ENCODE peak calls at places on chromosomes 1 and 21, in eight cellular contexts. One of them, this sample, is unnamed.
A peak's percentile ranks its signal among the peaks of the same experiment; 100 is the strongest.

GRCh38 chr1:220904861-220905260 is 25.6 kb downstream of the HLX start:
- DNase-seq in NCI-H1105 treated with DMSO at 0.1 percent for 48 hours: no peak
- DNase-seq in stimulated activated CD8-positive, alpha-beta memory T cell treated with anti-CD3 and anti-CD28 coated beads, Interleukin-4, amount 100 ng/mL, for 4 hours: no peak
- DNase-seq in heart right ventricle: no peak
- DNase-seq in T-helper 2 cell: no peak
- DNase-seq in left ventricle myocardium inferior: no peak
- DNase-seq in IMR-90: no peak
- DNase-seq in A549: no peak
- DNase-seq in this sample: no peak

GRCh38 chr1:44454704-44455103 is 49.6 kb downstream of the RNF220 start:
- DNase-seq in NCI-H1105 treated with DMSO at 0.1 percent for 48 hours: no peak
- DNase-seq in stimulated activated CD8-positive, alpha-beta memory T cell treated with anti-CD3 and anti-CD28 coated beads, Interleukin-4, amount 100 ng/mL, for 4 hours: no peak
- DNase-seq in heart right ventricle: no peak
- DNase-seq in T-helper 2 cell: no peak
- DNase-seq in left ventricle myocardium inferior: no peak
- DNase-seq in IMR-90: no peak
- DNase-seq in A549: no peak
- DNase-seq in this sample: no peak

GRCh38 chr1:55179177-55179835 is 35.9 kb downstream of the USP24 start:
- DNase-seq in NCI-H1105 treated with DMSO at 0.1 percent for 48 hours: no peak
- DNase-seq in stimulated activated CD8-positive, alpha-beta memory T cell treated with anti-CD3 and anti-CD28 coated beads, Interleukin-4, amount 100 ng/mL, for 4 hours: no peak
- DNase-seq in heart right ventricle: no peak
- DNase-seq in T-helper 2 cell: no peak
- DNase-seq in left ventricle myocardium inferior: no peak
- DNase-seq in IMR-90: peak; percentile 13
- DNase-seq in A549: no peak
- DNase-seq in this sample: no peak

GRCh38 chr1:155968670-155969069 is 9.7 kb downstream of the ARHGEF2 start:
- DNase-seq in NCI-H1105 treated with DMSO at 0.1 percent for 48 hours: peak; percentile 70
- DNase-seq in stimulated activated CD8-positive, alpha-beta memory T cell treated with anti-CD3 and anti-CD28 coated beads, Interleukin-4, amount 100 ng/mL, for 4 hours: no peak
- DNase-seq in heart right ventricle: peak; percentile 42
- DNase-seq in T-helper 2 cell: no peak
- DNase-seq in left ventricle myocardium inferior: peak; percentile 58
- DNase-seq in IMR-90: peak; percentile 72
- DNase-seq in A549: no peak
- DNase-seq in this sample: no peak

GRCh38 chr1:150798509-150798908 is 9.6 kb downstream of the CTSK start:
- DNase-seq in NCI-H1105 treated with DMSO at 0.1 percent for 48 hours: peak; percentile 87
- DNase-seq in stimulated activated CD8-positive, alpha-beta memory T cell treated with anti-CD3 and anti-CD28 coated beads, Interleukin-4, amount 100 ng/mL, for 4 hours: no peak
- DNase-seq in heart right ventricle: no peak
- DNase-seq in T-helper 2 cell: no peak
- DNase-seq in left ventricle myocardium inferior: no peak
- DNase-seq in IMR-90: peak; percentile 46
- DNase-seq in A549: no peak
- DNase-seq in this sample: no peak

GRCh38 chr1:43558346-43558841 is 27.7 kb downstream of the PTPRF start:
- DNase-seq in NCI-H1105 treated with DMSO at 0.1 percent for 48 hours: peak; percentile 76
- DNase-seq in stimulated activated CD8-positive, alpha-beta memory T cell treated with anti-CD3 and anti-CD28 coated beads, Interleukin-4, amount 100 ng/mL, for 4 hours: no peak
- DNase-seq in heart right ventricle: no peak
- DNase-seq in T-helper 2 cell: no peak
- DNase-seq in left ventricle myocardium inferior: no peak
- DNase-seq in IMR-90: peak; percentile 42
- DNase-seq in A549: no peak
- DNase-seq in this sample: no peak

GRCh38 chr1:92495392-92496066 is 8.8 kb upstream of the GFI1 start:
- DNase-seq in NCI-H1105 treated with DMSO at 0.1 percent for 48 hours: no peak
- DNase-seq in stimulated activated CD8-positive, alpha-beta memory T cell treated with anti-CD3 and anti-CD28 coated beads, Interleukin-4, amount 100 ng/mL, for 4 hours: no peak
- DNase-seq in heart right ventricle: no peak
- DNase-seq in T-helper 2 cell: no peak
- DNase-seq in left ventricle myocardium inferior: no peak
- DNase-seq in IMR-90: no peak
- DNase-seq in A549: no peak
- DNase-seq in this sample: no peak

GRCh38 chr1:65108025-65108692 is 39.8 kb upstream of the AK4 start:
- DNase-seq in NCI-H1105 treated with DMSO at 0.1 percent for 48 hours: no peak
- DNase-seq in stimulated activated CD8-positive, alpha-beta memory T cell treated with anti-CD3 and anti-CD28 coated beads, Interleukin-4, amount 100 ng/mL, for 4 hours: no peak
- DNase-seq in heart right ventricle: no peak
- DNase-seq in T-helper 2 cell: no peak
- DNase-seq in left ventricle myocardium inferior: no peak
- DNase-seq in IMR-90: no peak
- DNase-seq in A549: no peak
- DNase-seq in this sample: no peak

GRCh38 chr1:16145988-16146887 is 9.6 kb downstream of the EPHA2 start:
- DNase-seq in NCI-H1105 treated with DMSO at 0.1 percent for 48 hours: peak; percentile 14
- DNase-seq in stimulated activated CD8-positive, alpha-beta memory T cell treated with anti-CD3 and anti-CD28 coated beads, Interleukin-4, amount 100 ng/mL, for 4 hours: no peak
- DNase-seq in heart right ventricle: peak; percentile 84
- DNase-seq in T-helper 2 cell: no peak
- DNase-seq in left ventricle myocardium inferior: peak; percentile 86
- DNase-seq in IMR-90: peak; percentile 92
- DNase-seq in A549: peak; percentile 87
- DNase-seq in this sample: peak; percentile 75

GRCh38 chr1:208562021-208562950 is 318.1 kb upstream of the PLXNA2 start:
- DNase-seq in NCI-H1105 treated with DMSO at 0.1 percent for 48 hours: no peak
- DNase-seq in stimulated activated CD8-positive, alpha-beta memory T cell treated with anti-CD3 and anti-CD28 coated beads, Interleukin-4, amount 100 ng/mL, for 4 hours: no peak
- DNase-seq in heart right ventricle: no peak
- DNase-seq in T-helper 2 cell: no peak
- DNase-seq in left ventricle myocardium inferior: no peak
- DNase-seq in IMR-90: no peak
- DNase-seq in A549: no peak
- DNase-seq in this sample: no peak

GRCh38 chr1:210244746-210245367 is 12.3 kb downstream of the SERTAD4 start:
- DNase-seq in NCI-H1105 treated with DMSO at 0.1 percent for 48 hours: no peak
- DNase-seq in stimulated activated CD8-positive, alpha-beta memory T cell treated with anti-CD3 and anti-CD28 coated beads, Interleukin-4, amount 100 ng/mL, for 4 hours: no peak
- DNase-seq in heart right ventricle: no peak
- DNase-seq in T-helper 2 cell: no peak
- DNase-seq in left ventricle myocardium inferior: no peak
- DNase-seq in IMR-90: no peak
- DNase-seq in A549: no peak
- DNase-seq in this sample: no peak

GRCh38 chr1:220775238-220775853 is 11.4 kb upstream of the MTARC1 start:
- DNase-seq in NCI-H1105 treated with DMSO at 0.1 percent for 48 hours: peak; percentile 16
- DNase-seq in stimulated activated CD8-positive, alpha-beta memory T cell treated with anti-CD3 and anti-CD28 coated beads, Interleukin-4, amount 100 ng/mL, for 4 hours: no peak
- DNase-seq in heart right ventricle: peak; percentile 51
- DNase-seq in T-helper 2 cell: no peak
- DNase-seq in left ventricle myocardium inferior: no peak
- DNase-seq in IMR-90: no peak
- DNase-seq in A549: peak; percentile 39
- DNase-seq in this sample: peak; percentile 22

GRCh38 chr21:33127154-33127893 is 57.4 kb downstream of the OLIG1 start:
- DNase-seq in NCI-H1105 treated with DMSO at 0.1 percent for 48 hours: peak; percentile 57
- DNase-seq in stimulated activated CD8-positive, alpha-beta memory T cell treated with anti-CD3 and anti-CD28 coated beads, Interleukin-4, amount 100 ng/mL, for 4 hours: peak; percentile 9
- DNase-seq in heart right ventricle: peak; percentile 61
- DNase-seq in T-helper 2 cell: peak; percentile 19
- DNase-seq in left ventricle myocardium inferior: peak; percentile 46
- DNase-seq in IMR-90: peak; percentile 65
- DNase-seq in A549: peak; percentile 59
- DNase-seq in this sample: peak; percentile 49

GRCh38 chr1:226664413-226665101 is 74.5 kb downstream of the ITPKB start:
- DNase-seq in NCI-H1105 treated with DMSO at 0.1 percent for 48 hours: no peak
- DNase-seq in stimulated activated CD8-positive, alpha-beta memory T cell treated with anti-CD3 and anti-CD28 coated beads, Interleukin-4, amount 100 ng/mL, for 4 hours: no peak
- DNase-seq in heart right ventricle: no peak
- DNase-seq in T-helper 2 cell: no peak
- DNase-seq in left ventricle myocardium inferior: peak; percentile 46
- DNase-seq in IMR-90: peak; percentile 94
- DNase-seq in A549: no peak
- DNase-seq in this sample: no peak

GRCh38 chr1:220056374-220056773 is 10.1 kb upstream of the EPRS1 start:
- DNase-seq in NCI-H1105 treated with DMSO at 0.1 percent for 48 hours: no peak
- DNase-seq in stimulated activated CD8-positive, alpha-beta memory T cell treated with anti-CD3 and anti-CD28 coated beads, Interleukin-4, amount 100 ng/mL, for 4 hours: no peak
- DNase-seq in heart right ventricle: no peak
- DNase-seq in T-helper 2 cell: no peak
- DNase-seq in left ventricle myocardium inferior: no peak
- DNase-seq in IMR-90: no peak
- DNase-seq in A549: no peak
- DNase-seq in this sample: no peak

GRCh38 chr21:42010507-42011493 is 640 bp upstream of the ZBTB21 start:
- DNase-seq in NCI-H1105 treated with DMSO at 0.1 percent for 48 hours: peak; percentile 47
- DNase-seq in stimulated activated CD8-positive, alpha-beta memory T cell treated with anti-CD3 and anti-CD28 coated beads, Interleukin-4, amount 100 ng/mL, for 4 hours: no peak
- DNase-seq in heart right ventricle: peak; percentile 71
- DNase-seq in T-helper 2 cell: peak; percentile 16
- DNase-seq in left ventricle myocardium inferior: no peak
- DNase-seq in IMR-90: no peak
- DNase-seq in A549: no peak
- DNase-seq in this sample: no peak

GRCh38 chr1:183470147-183470960 is 1.9 kb upstream of the SMG7 start:
- DNase-seq in NCI-H1105 treated with DMSO at 0.1 percent for 48 hours: peak; percentile 75
- DNase-seq in stimulated activated CD8-positive, alpha-beta memory T cell treated with anti-CD3 and anti-CD28 coated beads, Interleukin-4, amount 100 ng/mL, for 4 hours: peak; percentile 89
- DNase-seq in heart right ventricle: peak; percentile 88
- DNase-seq in T-helper 2 cell: peak; percentile 85
- DNase-seq in left ventricle myocardium inferior: peak; percentile 86
- DNase-seq in IMR-90: peak; percentile 47
- DNase-seq in A549: peak; percentile 83
- DNase-seq in this sample: peak; percentile 27

GRCh38 chr1:159945483-159946241 is at the start of gene IGSF9:
- DNase-seq in NCI-H1105 treated with DMSO at 0.1 percent for 48 hours: peak; percentile 97
- DNase-seq in stimulated activated CD8-positive, alpha-beta memory T cell treated with anti-CD3 and anti-CD28 coated beads, Interleukin-4, amount 100 ng/mL, for 4 hours: peak; percentile 74
- DNase-seq in heart right ventricle: peak; percentile 85
- DNase-seq in T-helper 2 cell: peak; percentile 35
- DNase-seq in left ventricle myocardium inferior: peak; percentile 85
- DNase-seq in IMR-90: peak; percentile 49
- DNase-seq in A549: peak; percentile 71
- DNase-seq in this sample: no peak

GRCh38 chr1:57549280-57549679 is 125.4 kb upstream of the DAB1 start:
- DNase-seq in NCI-H1105 treated with DMSO at 0.1 percent for 48 hours: no peak
- DNase-seq in stimulated activated CD8-positive, alpha-beta memory T cell treated with anti-CD3 and anti-CD28 coated beads, Interleukin-4, amount 100 ng/mL, for 4 hours: no peak
- DNase-seq in heart right ventricle: no peak
- DNase-seq in T-helper 2 cell: no peak
- DNase-seq in left ventricle myocardium inferior: no peak
- DNase-seq in IMR-90: no peak
- DNase-seq in A549: no peak
- DNase-seq in this sample: no peak

GRCh38 chr1:185409763-185410528 is 92.9 kb upstream of the IVNS1ABP start:
- DNase-seq in NCI-H1105 treated with DMSO at 0.1 percent for 48 hours: no peak
- DNase-seq in stimulated activated CD8-positive, alpha-beta memory T cell treated with anti-CD3 and anti-CD28 coated beads, Interleukin-4, amount 100 ng/mL, for 4 hours: no peak
- DNase-seq in heart right ventricle: no peak
- DNase-seq in T-helper 2 cell: no peak
- DNase-seq in left ventricle myocardium inferior: no peak
- DNase-seq in IMR-90: peak; percentile 5
- DNase-seq in A549: no peak
- DNase-seq in this sample: no peak

GRCh38 chr1:22452401-22452963 is 831 bp downstream of the ZBTB40 start:
- DNase-seq in NCI-H1105 treated with DMSO at 0.1 percent for 48 hours: peak; percentile 56
- DNase-seq in stimulated activated CD8-positive, alpha-beta memory T cell treated with anti-CD3 and anti-CD28 coated beads, Interleukin-4, amount 100 ng/mL, for 4 hours: no peak
- DNase-seq in heart right ventricle: no peak
- DNase-seq in T-helper 2 cell: no peak
- DNase-seq in left ventricle myocardium inferior: peak; percentile 25
- DNase-seq in IMR-90: peak; percentile 38
- DNase-seq in A549: no peak
- DNase-seq in this sample: no peak

GRCh38 chr1:181344091-181344490 is 139.2 kb upstream of the CACNA1E start:
- DNase-seq in NCI-H1105 treated with DMSO at 0.1 percent for 48 hours: no peak
- DNase-seq in stimulated activated CD8-positive, alpha-beta memory T cell treated with anti-CD3 and anti-CD28 coated beads, Interleukin-4, amount 100 ng/mL, for 4 hours: no peak
- DNase-seq in heart right ventricle: no peak
- DNase-seq in T-helper 2 cell: no peak
- DNase-seq in left ventricle myocardium inferior: no peak
- DNase-seq in IMR-90: no peak
- DNase-seq in A549: no peak
- DNase-seq in this sample: no peak

GRCh38 chr1:44733365-44733764 is 2.4 kb upstream of the RNU5D-1 start:
- DNase-seq in NCI-H1105 treated with DMSO at 0.1 percent for 48 hours: no peak
- DNase-seq in stimulated activated CD8-positive, alpha-beta memory T cell treated with anti-CD3 and anti-CD28 coated beads, Interleukin-4, amount 100 ng/mL, for 4 hours: no peak
- DNase-seq in heart right ventricle: no peak
- DNase-seq in T-helper 2 cell: no peak
- DNase-seq in left ventricle myocardium inferior: no peak
- DNase-seq in IMR-90: peak; percentile 77
- DNase-seq in A549: no peak
- DNase-seq in this sample: no peak

GRCh38 chr1:158148458-158148857 is 32.2 kb upstream of the CD1D start:
- DNase-seq in NCI-H1105 treated with DMSO at 0.1 percent for 48 hours: no peak
- DNase-seq in stimulated activated CD8-positive, alpha-beta memory T cell treated with anti-CD3 and anti-CD28 coated beads, Interleukin-4, amount 100 ng/mL, for 4 hours: no peak
- DNase-seq in heart right ventricle: no peak
- DNase-seq in T-helper 2 cell: no peak
- DNase-seq in left ventricle myocardium inferior: no peak
- DNase-seq in IMR-90: no peak
- DNase-seq in A549: no peak
- DNase-seq in this sample: no peak

GRCh38 chr1:11838349-11839272 is 9.0 kb downstream of the NPPA start:
- DNase-seq in NCI-H1105 treated with DMSO at 0.1 percent for 48 hours: peak; percentile 64
- DNase-seq in stimulated activated CD8-positive, alpha-beta memory T cell treated with anti-CD3 and anti-CD28 coated beads, Interleukin-4, amount 100 ng/mL, for 4 hours: peak; percentile 34
- DNase-seq in heart right ventricle: peak; percentile 81
- DNase-seq in T-helper 2 cell: peak; percentile 52
- DNase-seq in left ventricle myocardium inferior: peak; percentile 69
- DNase-seq in IMR-90: peak; percentile 41
- DNase-seq in A549: peak; percentile 49
- DNase-seq in this sample: peak; percentile 97

GRCh38 chr21:23837564-23837963 is 1769.7 kb downstream of the MRPL39 start:
- DNase-seq in NCI-H1105 treated with DMSO at 0.1 percent for 48 hours: no peak
- DNase-seq in stimulated activated CD8-positive, alpha-beta memory T cell treated with anti-CD3 and anti-CD28 coated beads, Interleukin-4, amount 100 ng/mL, for 4 hours: no peak
- DNase-seq in heart right ventricle: no peak
- DNase-seq in T-helper 2 cell: no peak
- DNase-seq in left ventricle myocardium inferior: no peak
- DNase-seq in IMR-90: no peak
- DNase-seq in A549: no peak
- DNase-seq in this sample: no peak

This sample was measured in GM12891.